ENCODE peak calls at places on chromosomes 4 and X, in ten cellular contexts. C is cerebellar cortex; Y is WTC11; S is OCI-LY7; G is nephron progenitor cell; A is activated CD4-positive, alpha-beta memory T cell treated with anti-CD3 and anti-CD28 coated beads, Interleukin-2, amount 10 ng/mL, durations not matched to agents 7 days and 5 days; O is H9; N is RKO; D is NCI-H2171 treated with DMSO at 0.1 percent for 48 hours; K is NCI-H1105. Z is an unnamed sample.

GRCh38 chrX:78946178-78946896 is 1.1 kb downstream of the P2RY10 start:
- DNase-seq in C (no peak), Y (no peak), S (no peak), G (no peak), A (no peak), O (no peak), N (no peak), D (no peak), K (no peak), Z (no peak)

GRCh38 chr4:6943012-6943869 is 33.6 kb downstream of the TBC1D14 start:
- DNase-seq in C (no peak), Y (no peak), S (no peak), G (no peak), A (no peak), O (no peak), N (no peak), D (no peak), K (no peak), Z (no peak)

GRCh38 chr4:15913631-15913970 is 24.9 kb downstream of the FGFBP1 start:
- DNase-seq in C (no peak), Y (no peak), S (no peak), G (no peak), A (no peak), O (no peak), N (peak), D (no peak), K (no peak), Z (no peak)

GRCh38 chr4:183261953-183262775 is 57.9 kb downstream of the CLDN22 start:
- DNase-seq in C (peak), Y (peak), S (peak), G (peak), A (peak), O (peak), N (peak), D (peak), K (peak), Z (peak)

GRCh38 chrX:39907964-39908616 is 189.7 kb downstream of the BCOR start:
- DNase-seq in C (peak), Y (no peak), S (no peak), G (no peak), A (no peak), O (peak), N (peak), D (no peak), K (no peak), Z (no peak)

GRCh38 chrX:21963736-21964135 is 23.2 kb downstream of the SMS start:
- DNase-seq in C (no peak), Y (no peak), S (no peak), G (no peak), A (no peak), O (no peak), N (no peak), D (no peak), K (no peak), Z (no peak)

GRCh38 chrX:96102997-96103396 is 581.6 kb upstream of the DIAPH2 start:
- DNase-seq in C (no peak), Y (no peak), S (no peak), G (no peak), A (no peak), O (no peak), N (no peak), D (peak), K (no peak), Z (no peak)

GRCh38 chr4:99165978-99166377 is 21.9 kb upstream of the ADH4 start:
- DNase-seq in C (no peak), Y (no peak), S (no peak), G (no peak), A (no peak), O (no peak), N (peak), D (no peak), K (no peak), Z (no peak)

GRCh38 chr4:185713272-185713671 is 98.7 kb downstream of the SORBS2 start:
- DNase-seq in C (no peak), Y (no peak), S (no peak), G (no peak), A (no peak), O (no peak), N (peak), D (no peak), K (no peak), Z (no peak)

Z was measured in posterior cingulate gyrus.